ENCODE peak calls at places on chromosomes 11 and 22, in eight cellular contexts. Y is NAMALWA, V is kidney tubule cell, L is H9, F is HFF-Myc, B is NCI-H1105 treated with DMSO at 0.1 percent for 48 hours, M is HFFc6, I is ELR. J is an unnamed sample.
A peak's percentile ranks its signal among the peaks of the same experiment; 100 is the strongest.

GRCh38 chr22:27105142-27106025 is 448.0 kb downstream of the MIAT start:
- DNase-seq in Y (no peak), V (peak; percentile 43), L (no peak), F (peak; percentile 52), B (no peak), M (peak; percentile 83), I (peak; percentile 69), J (no peak)

GRCh38 chr22:30079952-30080533 is at the start of gene HORMAD2:
- DNase-seq in Y (no peak), V (peak; percentile 71), L (peak; percentile 98), F (no peak), B (no peak), M (no peak), I (no peak), J (no peak)

GRCh38 chr11:131246156-131246555 is 124.3 kb upstream of the NTM start:
- DNase-seq in Y (no peak), V (no peak), L (no peak), F (no peak), B (peak; percentile 31), M (no peak), I (no peak), J (no peak)

GRCh38 chr22:35486116-35486631 is 54.5 kb upstream of the RASD2 start:
- DNase-seq in Y (no peak), V (no peak), L (no peak), F (no peak), B (no peak), M (no peak), I (no peak), J (no peak)

GRCh38 chr11:33861366-33861765 is 30.5 kb downstream of the LMO2 start:
- DNase-seq in Y (no peak), V (no peak), L (no peak), F (no peak), B (no peak), M (no peak), I (no peak), J (no peak)

GRCh38 chr11:69501121-69501489 is 19.6 kb downstream of the LINC01488 start:
- DNase-seq in Y (no peak), V (no peak), L (no peak), F (no peak), B (no peak), M (no peak), I (no peak), J (no peak)

GRCh38 chr22:42820075-42820763 is 36.9 kb downstream of the ARFGAP3 start:
- DNase-seq in Y (peak; percentile 67), V (peak; percentile 67), L (no peak), F (no peak), B (no peak), M (peak; percentile 92), I (peak; percentile 86), J (peak; percentile 33)

GRCh38 chr11:27757953-27758352 is 57.7 kb upstream of the BDNF start:
- DNase-seq in Y (no peak), V (peak; percentile 8), L (no peak), F (peak; percentile 73), B (no peak), M (peak; percentile 75), I (peak; percentile 72), J (no peak)

GRCh38 chr22:36332623-36333331 is 55.0 kb downstream of the MYH9 start:
- DNase-seq in Y (no peak), V (peak; percentile 90), L (no peak), F (peak; percentile 81), B (peak; percentile 66), M (peak; percentile 91), I (peak; percentile 97), J (peak; percentile 52)

J was measured in ACHN.